ENCODE peak calls at places on chromosomes 3 and 15, in five cellular contexts. N, U, R, S and B are unnamed samples.

GRCh38 chr3:143668385-143668784 is 179.9 kb downstream of the SLC9A9 start:
- DNase-seq in N (no peak), U (no peak), R (no peak), S (no peak), B (no peak)

GRCh38 chr15:60121845-60122244 is 117.7 kb downstream of the FOXB1 start:
- DNase-seq in N (no peak), U (no peak), S (no peak), R (no peak), B (no peak)

GRCh38 chr3:38617137-38617536 is 32.4 kb downstream of the SCN5A start:
- DNase-seq in S (no peak), N (no peak), U (no peak), R (no peak), B (no peak)

GRCh38 chr3:14122301-14122700 is 2.4 kb downstream of the CHCHD4 start:
- DNase-seq in S (no peak), N (no peak), R (no peak), U (no peak), B (no peak)

GRCh38 chr3:172065534-172065933 is 26.2 kb downstream of the FNDC3B start:
- DNase-seq in S (no peak), N (no peak), R (no peak), U (no peak), B (no peak)

GRCh38 chr15:53910236-53910849 is 67.9 kb upstream of the UNC13C start:
- DNase-seq in R (no peak), S (no peak), U (no peak), N (no peak), B (no peak)

GRCh38 chr15:90560229-90560771 is 30.6 kb downstream of the CRTC3 start:
- DNase-seq in S (peak), U (no peak), N (no peak), R (peak), B (no peak)

GRCh38 chr3:129445472-129445871 is 5.4 kb downstream of the IFT122 start:
- DNase-seq in S (no peak), U (no peak), N (no peak), R (no peak), B (no peak)

GRCh38 chr15:29698030-29698701 is 124.1 kb downstream of the TJP1 start:
- DNase-seq in U (no peak), N (no peak), R (no peak), S (no peak), B (no peak)

GRCh38 chr3:113516115-113516505 is 1.2 kb upstream of the SPICE1 start:
- DNase-seq in S (no peak), U (no peak), R (no peak), N (no peak), B (no peak)

GRCh38 chr3:192079098-192079497 is 618.1 kb downstream of the PYDC2 start:
- DNase-seq in U (no peak), R (no peak), N (no peak), S (no peak), B (no peak)

GRCh38 chr3:37997321-37997720 is 6.7 kb downstream of the VILL start:
- DNase-seq in R (no peak), S (peak), U (no peak), N (no peak), B (no peak)

GRCh38 chr3:191790934-191791333 is 330.0 kb downstream of the PYDC2 start:
- DNase-seq in R (no peak), S (no peak), N (no peak), U (no peak), B (no peak)

GRCh38 chr3:140424211-140424610 is 253.7 kb upstream of the TRIM42 start:
- DNase-seq in N (no peak), R (no peak), S (no peak), U (no peak), B (no peak)

GRCh38 chr15:69035205-69035917 is 20.9 kb downstream of the NOX5 start:
- DNase-seq in R (no peak), N (no peak), U (no peak), S (no peak), B (no peak)

GRCh38 chr15:58015565-58015964 is 49.9 kb downstream of the ALDH1A2 start:
- DNase-seq in N (no peak), U (no peak), S (no peak), R (no peak), B (no peak)

GRCh38 chr3:16182612-16183011 is 8.1 kb downstream of the GALNT15 start:
- DNase-seq in U (no peak), R (no peak), N (no peak), S (no peak), B (no peak)

GRCh38 chr15:98286831-98287230 is 326.3 kb downstream of the ARRDC4 start:
- DNase-seq in U (no peak), N (no peak), S (no peak), R (no peak), B (no peak)

GRCh38 chr3:24242012-24242698 is 252.5 kb downstream of the THRB start:
- DNase-seq in U (no peak), R (no peak), S (no peak), N (no peak), B (no peak)